ENCODE peak calls at places on chromosomes 5 and 9, in nine cellular contexts. X is transverse colon, S is PC-3, G is H9, O is mammary epithelial cell, U is K562, Q is endodermal cell, M is A549, A is stomach. P is an unnamed sample.
A peak's percentile ranks its signal among the peaks of the same experiment; 100 is the strongest.

GRCh38 chr9:134707031-134707680 is 65.6 kb downstream of the COL5A1 start:
- DNase-seq in X (peak; percentile 73), S (no peak), G (no peak), O (no peak), U (no peak), Q (no peak), M (no peak), A (peak; percentile 51), P (peak; percentile 47)

GRCh38 chr5:143106175-143106574 is 297.3 kb downstream of the NR3C1 start:
- DNase-seq in X (no peak), S (peak; percentile 52), G (no peak), O (peak; percentile 53), U (no peak), Q (no peak), M (peak; percentile 89), A (peak; percentile 39), P (no peak)

GRCh38 chr9:125634040-125634717 is 72.8 kb downstream of the MAPKAP1 start:
- DNase-seq in X (no peak), S (peak; percentile 36), G (no peak), O (peak; percentile 55), U (no peak), Q (no peak), M (no peak), A (no peak), P (no peak)

GRCh38 chr9:127854169-127854833 is at the start of gene ENG:
- DNase-seq in X (peak; percentile 58), S (no peak), G (peak; percentile 75), O (peak; percentile 38), U (no peak), Q (peak; percentile 83), M (no peak), A (peak; percentile 54), P (peak; percentile 31)

GRCh38 chr9:93580654-93581380 is 4.4 kb downstream of the PHF2 start:
- DNase-seq in X (no peak), S (no peak), G (no peak), O (no peak), U (no peak), Q (peak; percentile 37), M (no peak), A (peak; percentile 30), P (no peak)

GRCh38 chr9:77016111-77016525 is 3.3 kb upstream of the FOXB2 start:
- DNase-seq in X (no peak), S (no peak), G (peak; percentile 66), O (no peak), U (no peak), Q (no peak), M (no peak), A (no peak), P (no peak)

GRCh38 chr9:87713278-87713989 is 12.5 kb upstream of the CTSL start:
- DNase-seq in X (peak; percentile 73), S (peak; percentile 92), G (no peak), O (peak; percentile 92), U (peak; percentile 47), Q (peak; percentile 50), M (peak; percentile 99), A (peak; percentile 56), P (no peak)

GRCh38 chr9:1599961-1600360 is 415.2 kb upstream of the SMARCA2 start:
- DNase-seq in X (no peak), S (no peak), G (no peak), O (no peak), U (no peak), Q (no peak), M (no peak), A (no peak), P (no peak)

GRCh38 chr5:60538955-60539866 is 160.8 kb downstream of the DEPDC1B start:
- DNase-seq in X (no peak), S (no peak), G (no peak), O (no peak), U (no peak), Q (no peak), M (peak; percentile 13), A (no peak), P (no peak)

GRCh38 chr9:37968228-37968672 is 64.3 kb upstream of the SLC25A51 start:
- DNase-seq in X (peak; percentile 47), S (peak; percentile 57), G (no peak), O (peak; percentile 80), U (peak; percentile 74), Q (no peak), M (peak; percentile 73), A (no peak), P (no peak)

GRCh38 chr9:97773723-97774122 is 76.6 kb upstream of the XPA start:
- DNase-seq in X (peak; percentile 65), S (peak; percentile 69), G (no peak), O (no peak), U (no peak), Q (no peak), M (no peak), A (peak; percentile 47), P (no peak)

GRCh38 chr5:90709323-90710148 is 150.9 kb downstream of the ADGRV1 start:
- DNase-seq in X (peak; percentile 21), S (peak; percentile 77), G (peak; percentile 50), O (peak; percentile 27), U (peak; percentile 33), Q (peak; percentile 81), M (peak; percentile 53), A (peak; percentile 30), P (peak; percentile 10)

GRCh38 chr5:21654-22233 is 70.2 kb upstream of the PLEKHG4B start:
- DNase-seq in X (no peak), S (peak; percentile 62), G (no peak), O (peak; percentile 20), U (no peak), Q (no peak), M (peak; percentile 49), A (no peak), P (no peak)
- TF ChIP-seq CTCF in X (peak; percentile 21), S (peak; percentile 66), G (peak; percentile 52), O (peak; percentile 42), U (peak; percentile 24), Q (peak; percentile 55), M (peak; percentile 38), A (no peak), P (no peak)

GRCh38 chr5:172920447-172920849 is 38.8 kb upstream of the RPL26L1 start:
- DNase-seq in X (no peak), S (peak; percentile 80), G (no peak), O (peak; percentile 49), U (peak; percentile 36), Q (peak; percentile 64), M (peak; percentile 97), A (no peak), P (no peak)
- H3K27ac ChIP-seq in X (peak overlapping the region; percentile 39), S (peak overlapping the region; percentile 91), G (no peak overlapping the region), O (no peak overlapping the region), U (no peak overlapping the region), Q (no peak overlapping the region), M (peak overlapping the region; percentile 98), A (peak overlapping the region; percentile 30), P (peak overlapping the region; percentile 44)

DNA sequence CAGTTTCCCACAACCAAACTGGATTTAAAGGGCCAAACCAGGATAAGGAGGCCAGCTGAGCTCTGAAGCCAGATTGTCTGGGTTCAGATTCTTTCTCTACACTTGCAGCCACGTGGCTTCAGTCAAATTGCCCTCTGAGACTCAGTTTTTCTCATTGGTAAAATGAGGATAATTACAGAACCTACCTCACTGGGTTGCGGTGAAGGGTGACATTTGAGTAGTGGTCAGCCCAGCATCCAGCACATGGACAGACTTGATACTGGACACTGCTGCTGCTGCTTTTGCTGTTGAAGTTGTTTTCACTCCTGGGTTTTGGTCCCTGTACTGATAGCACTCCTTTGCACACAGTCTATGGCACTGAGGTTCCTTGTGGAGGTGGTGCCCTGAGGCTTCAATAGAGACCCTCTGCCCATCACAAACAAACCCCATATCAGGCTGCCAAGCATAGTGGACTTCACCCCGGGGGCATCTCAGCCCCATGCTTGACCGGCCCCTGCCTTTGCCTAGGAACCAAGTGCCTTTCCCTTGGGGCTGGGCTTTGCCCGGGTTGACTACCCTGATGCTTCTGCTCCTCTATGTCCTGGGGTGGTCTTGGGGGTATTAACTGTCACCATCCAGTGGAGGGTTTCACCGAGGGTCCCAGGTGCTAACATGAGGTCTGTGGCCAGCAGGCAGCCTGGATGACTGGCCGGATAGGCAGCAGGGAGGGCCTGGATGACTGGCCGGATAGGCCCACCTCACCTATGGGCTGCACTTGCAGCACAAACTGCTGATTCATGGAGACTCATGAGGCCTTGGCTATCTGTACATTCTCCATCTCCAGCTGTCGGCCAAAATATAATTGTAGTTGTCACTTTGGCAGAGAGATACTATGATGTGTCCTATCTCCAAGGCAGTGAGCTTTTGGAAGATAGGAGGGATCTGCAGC is 25.9 kb upstream of the CDKN2AIPNL start:
- DNase-seq in X (no peak), S (peak; percentile 23), G (no peak), O (no peak), U (peak; percentile 85), Q (no peak), M (no peak), A (no peak), P (no peak)
- H3K4me1 ChIP-seq in X (peaks cover 49% of the 10 kb centered on the region), S (peaks cover 52% of the 10 kb centered on the region), G (peaks cover 2% of the 10 kb centered on the region), O (peaks cover 53% of the 10 kb centered on the region), U (peaks cover 27% of the 10 kb centered on the region), Q (no peaks in the 10 kb centered on the region), M (peaks cover 53% of the 10 kb centered on the region), A (peaks cover 33% of the 10 kb centered on the region), P (peaks cover 15% of the 10 kb centered on the region)

GRCh38 chr5:93677344-93678021 is 63.9 kb downstream of the POU5F2 start:
- DNase-seq in X (no peak), S (peak; percentile 82), G (peak; percentile 71), O (peak; percentile 77), U (no peak), Q (peak; percentile 81), M (no peak), A (peak; percentile 70), P (peak; percentile 41)

GRCh38 chr5:93676707-93677106 is 64.7 kb downstream of the POU5F2 start:
- DNase-seq in X (no peak), S (no peak), G (no peak), O (no peak), U (no peak), Q (no peak), M (no peak), A (no peak), P (no peak)

GRCh38 chr5:93675458-93676450 is 65.6 kb downstream of the POU5F2 start:
- DNase-seq in X (no peak), S (no peak), G (no peak), O (no peak), U (no peak), Q (no peak), M (no peak), A (no peak), P (no peak)

GRCh38 chr5:93681432-93681831 is 60.0 kb downstream of the POU5F2 start:
- DNase-seq in X (no peak), S (no peak), G (no peak), O (no peak), U (no peak), Q (no peak), M (no peak), A (no peak), P (no peak)
- TF ChIP-seq CTCF in X (no peak), S (peak; percentile 57), G (peak; percentile 73), O (peak; percentile 8), U (no peak), Q (peak; percentile 84), M (no peak), A (no peak), P (no peak)

GRCh38 chr5:94888674-94889073 is 270.2 kb downstream of the SLF1 start:
- DNase-seq in X (no peak), S (no peak), G (no peak), O (no peak), U (no peak), Q (no peak), M (no peak), A (no peak), P (no peak)
- H3K27ac ChIP-seq in X (no peak overlapping the region), S (no peak overlapping the region), G (no peak overlapping the region), O (no peak overlapping the region), U (no peak overlapping the region), Q (no peak overlapping the region), M (no peak overlapping the region), A (no peak overlapping the region), P (no peak overlapping the region)

P was measured in prostate gland.